ENCODE peak calls at places on chromosomes 13 and 19, in nine cellular contexts. H is tibial artery, S is thoracic aorta, B is fibroblast of lung, G is pancreas, I is heart left ventricle, W is WERI-Rb-1, R is right lobe of liver, T is breast epithelium. E is an unnamed sample.

GRCh38 chr19:36151144-36152051 is 849 bp downstream of the COX7A1 start:
- DNase-seq in H (peak; percentile 76), S (peak; percentile 34), B (peak; percentile 11), G (no peak), I (peak; percentile 82), W (no peak), R (peak; percentile 50), T (peak; percentile 84), E (peak; percentile 34)

GRCh38 chr19:14450168-14450874 is 17.2 kb downstream of the PKN1 start:
- DNase-seq in H (no peak), S (no peak), B (no peak), G (no peak), I (no peak), W (peak; percentile 86), R (no peak), T (no peak), E (peak; percentile 68)

GRCh38 chr19:56294557-56294956 is 20.1 kb downstream of the ZSCAN5A start:
- DNase-seq in H (no peak), S (no peak), B (no peak), G (no peak), I (no peak), W (no peak), R (no peak), T (no peak), E (no peak)

GRCh38 chr19:43641333-43641732 is 1.7 kb upstream of the CADM4 start:
- DNase-seq in H (no peak), S (no peak), B (no peak), G (no peak), I (no peak), W (no peak), R (no peak), T (no peak), E (no peak)

GRCh38 chr13:38265135-38265497 is 84.5 kb upstream of the UFM1 start:
- DNase-seq in H (no peak), S (no peak), B (no peak), G (no peak), I (no peak), W (no peak), R (no peak), T (no peak), E (no peak)

GRCh38 chr13:100836696-100837095 is 162.1 kb upstream of the TMTC4 start:
- DNase-seq in H (no peak), S (no peak), B (no peak), G (no peak), I (no peak), W (no peak), R (no peak), T (no peak), E (no peak)

GRCh38 chr13:73039201-73040108 is 19.4 kb upstream of the KLF5 start:
- DNase-seq in H (no peak), S (no peak), B (no peak), G (no peak), I (no peak), W (no peak), R (no peak), T (no peak), E (no peak)

GRCh38 chr19:51439021-51439465 is 19.2 kb downstream of the SIGLEC8 start:
- DNase-seq in H (no peak), S (no peak), B (peak; percentile 2), G (no peak), I (no peak), W (peak; percentile 16), R (no peak), T (no peak), E (peak; percentile 49)

GRCh38 chr13:42707596-42707995 is 73.8 kb upstream of the FAM216B start:
- DNase-seq in H (no peak), S (no peak), B (peak; percentile 50), G (no peak), I (no peak), W (no peak), R (no peak), T (no peak), E (no peak)

GRCh38 chr13:30647824-30648521 is 30.3 kb downstream of the USPL1 start:
- DNase-seq in H (no peak), S (no peak), B (no peak), G (no peak), I (no peak), W (no peak), R (no peak), T (no peak), E (no peak)

GRCh38 chr19:16425019-16425418 is 46.8 kb downstream of the EPS15L1 start:
- DNase-seq in H (no peak), S (no peak), B (no peak), G (no peak), I (no peak), W (no peak), R (no peak), T (no peak), E (no peak)
- H3K36me3 ChIP-seq in H (peaks cover 32% of the 10 kb centered on the region), S (peaks cover 38% of the 10 kb centered on the region), B (peaks cover 25% of the 10 kb centered on the region), G (peaks cover 40% of the 10 kb centered on the region), I (peaks cover 3% of the 10 kb centered on the region), W (peaks cover 70% of the 10 kb centered on the region), R (peaks cover 49% of the 10 kb centered on the region), T (peaks cover 4% of the 10 kb centered on the region), E (peaks cover 4% of the 10 kb centered on the region)

GRCh38 chr19:29745253-29745652 is 30.2 kb upstream of the C19orf12 start:
- DNase-seq in H (no peak), S (no peak), B (no peak), G (no peak), I (no peak), W (peak; percentile 35), R (no peak), T (no peak), E (no peak)
- TF ChIP-seq CTCF in H (no peak), S (no peak), B (no peak), G (no peak), I (no peak), W (peak; percentile 73), R (no peak), T (no peak), E (no peak)

GRCh38 chr19:9757544-9758501 is 10.7 kb downstream of the ZNF846 start:
- DNase-seq in H (no peak), S (no peak), B (peak; percentile 11), G (no peak), I (no peak), W (no peak), R (no peak), T (no peak), E (no peak)
- H3K36me3 ChIP-seq in H (peaks cover 84% of the 10 kb centered on the region), S (peaks cover 68% of the 10 kb centered on the region), B (no peaks in the 10 kb centered on the region), G (peaks cover 43% of the 10 kb centered on the region), I (peaks cover 9% of the 10 kb centered on the region), W (peaks cover 47% of the 10 kb centered on the region), R (peaks cover 14% of the 10 kb centered on the region), T (peaks cover 22% of the 10 kb centered on the region), E (peaks cover 20% of the 10 kb centered on the region)

GRCh38 chr13:46296920-46297319 is 85.2 kb downstream of the LRRC63 start:
- DNase-seq in H (no peak), S (no peak), B (peak; percentile 94), G (no peak), I (no peak), W (no peak), R (no peak), T (no peak), E (no peak)
- TF ChIP-seq CTCF in H (no peak), S (no peak), B (no peak), G (no peak), I (no peak), W (no peak), R (no peak), T (no peak), E (no peak)

GRCh38 chr19:990746-991145 is 6.6 kb downstream of the WDR18 start:
- DNase-seq in H (no peak), S (no peak), B (no peak), G (no peak), I (no peak), W (no peak), R (no peak), T (no peak), E (peak; percentile 55)
- H3K36me3 ChIP-seq in H (peaks cover 42% of the 10 kb centered on the region), S (peaks cover 14% of the 10 kb centered on the region), B (peaks cover 23% of the 10 kb centered on the region), G (no peaks in the 10 kb centered on the region), I (no peaks in the 10 kb centered on the region), W (peaks cover 44% of the 10 kb centered on the region), R (peaks cover 9% of the 10 kb centered on the region), T (no peaks in the 10 kb centered on the region), E (no peaks in the 10 kb centered on the region)

GRCh38 chr13:39777527-39778061 is 122.1 kb downstream of the COG6 start:
- DNase-seq in H (no peak), S (no peak), B (peak; percentile 77), G (no peak), I (no peak), W (peak; percentile 8), R (no peak), T (no peak), E (peak; percentile 17)
- TF ChIP-seq CTCF in H (no peak), S (no peak), B (peak; percentile 29), G (no peak), I (peak; percentile 2), W (peak; percentile 25), R (peak; percentile 8), T (no peak), E (no peak)

DNA sequence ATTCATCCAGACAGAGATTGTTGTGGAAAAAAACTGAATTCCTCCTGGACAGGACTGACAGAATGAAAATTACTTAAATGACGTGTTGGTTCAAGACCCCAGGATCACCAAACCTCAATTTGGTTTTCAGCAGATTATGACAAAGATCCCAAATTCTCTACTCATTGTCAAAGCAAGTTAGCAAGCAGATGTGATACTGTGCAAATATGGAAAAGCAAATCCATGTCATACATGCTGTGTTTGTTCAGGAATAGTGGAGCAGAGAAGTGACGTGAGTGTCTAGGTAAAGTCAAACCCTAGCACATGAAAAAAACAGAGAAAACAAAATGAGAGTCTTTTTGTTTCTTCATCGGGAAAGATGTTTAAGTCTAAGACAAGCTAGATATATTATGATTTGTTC is 169.2 kb upstream of the NBEA start:
- DNase-seq in H (no peak), S (no peak), B (no peak), G (no peak), I (no peak), W (no peak), R (no peak), T (no peak), E (no peak)
- H3K36me3 ChIP-seq in H (no peaks in the 10 kb centered on the region), S (no peaks in the 10 kb centered on the region), B (no peaks in the 10 kb centered on the region), G (no peaks in the 10 kb centered on the region), I (no peaks in the 10 kb centered on the region), W (no peaks in the 10 kb centered on the region), R (no peaks in the 10 kb centered on the region), T (no peaks in the 10 kb centered on the region), E (no peaks in the 10 kb centered on the region)

E was measured in mucosa of descending colon.